ENCODE peak calls at places on chromosomes 5 and 9, in four cellular contexts. P is lung, Z is RWPE1, W is heart right ventricle. I is an unnamed sample.

GRCh38 chr9:95277509-95277908 is 40.0 kb downstream of the FANCC start:
- DNase-seq in Z (no peak), W (no peak), P (no peak), I (no peak)

GRCh38 chr5:100760700-100761099 is 142.4 kb downstream of the ST8SIA4 start:
- DNase-seq in W (no peak), P (no peak), Z (no peak), I (no peak)

GRCh38 chr9:101458955-101459631 is 23.5 kb upstream of the ALDOB start:
- DNase-seq in P (no peak), Z (peak; percentile 85), W (peak; percentile 23), I (no peak)

GRCh38 chr9:131678499-131679111 is 61.3 kb downstream of the RAPGEF1 start:
- DNase-seq in W (peak; percentile 69), P (peak; percentile 74), Z (peak; percentile 100), I (peak; percentile 64)

GRCh38 chr5:125142439-125142838 is 396.0 kb upstream of the ZNF608 start:
- DNase-seq in P (no peak), W (no peak), Z (peak; percentile 6), I (no peak)

GRCh38 chr9:16213781-16214515 is 656.5 kb downstream of the BNC2 start:
- DNase-seq in W (peak; percentile 82), Z (peak; percentile 46), P (peak; percentile 67), I (peak; percentile 85)

GRCh38 chr5:73796164-73797141 is 170.5 kb downstream of the ARHGEF28 start:
- DNase-seq in P (no peak), Z (peak; percentile 78), W (peak; percentile 44), I (peak; percentile 29)

GRCh38 chr5:37603072-37603471 is 224.0 kb downstream of the WDR70 start:
- DNase-seq in Z (no peak), W (no peak), P (no peak), I (no peak)

I was measured in thyroid gland.